ENCODE peak calls at places on chromosomes 3 and 15, in five cellular contexts. One of them, this sample, is unnamed.

GRCh38 chr3:89713196-89713595 is 605.8 kb downstream of the EPHA3 start:
- DNase-seq in neural progenitor cell: no peak
- DNase-seq in heart left ventricle: no peak
- DNase-seq in HepG2: no peak
- DNase-seq in CD4-positive, alpha-beta memory T cell: no peak
- DNase-seq in this sample: no peak

GRCh38 chr15:69954726-69955125 is 143.0 kb downstream of the TLE3 start:
- DNase-seq in CD4-positive, alpha-beta memory T cell: no peak
- DNase-seq in neural progenitor cell: peak; percentile 69
- DNase-seq in HepG2: no peak
- DNase-seq in heart left ventricle: no peak
- DNase-seq in this sample: no peak

GRCh38 chr3:87000940-87001339 is 10.0 kb upstream of the VGLL3 start:
- DNase-seq in neural progenitor cell: no peak
- DNase-seq in heart left ventricle: no peak
- DNase-seq in HepG2: no peak
- DNase-seq in CD4-positive, alpha-beta memory T cell: no peak
- DNase-seq in this sample: no peak

GRCh38 chr3:159829056-159829995 is 159.3 kb upstream of the IL12A start:
- DNase-seq in neural progenitor cell: no peak
- DNase-seq in HepG2: peak; percentile 20
- DNase-seq in heart left ventricle: peak; percentile 60
- DNase-seq in CD4-positive, alpha-beta memory T cell: no peak
- DNase-seq in this sample: peak; percentile 78

GRCh38 chr3:53174346-53175250 is 13.6 kb downstream of the PRKCD start:
- DNase-seq in HepG2: no peak
- DNase-seq in heart left ventricle: no peak
- DNase-seq in CD4-positive, alpha-beta memory T cell: no peak
- DNase-seq in neural progenitor cell: no peak
- DNase-seq in this sample: no peak

GRCh38 chr3:152348436-152349177 is 79.9 kb downstream of the MBNL1 start:
- DNase-seq in HepG2: no peak
- DNase-seq in CD4-positive, alpha-beta memory T cell: no peak
- DNase-seq in neural progenitor cell: no peak
- DNase-seq in heart left ventricle: no peak
- DNase-seq in this sample: no peak

GRCh38 chr3:103085465-103085864 is 650.6 kb downstream of the ZPLD1 start:
- DNase-seq in heart left ventricle: no peak
- DNase-seq in HepG2: peak; percentile 10
- DNase-seq in neural progenitor cell: no peak
- DNase-seq in CD4-positive, alpha-beta memory T cell: no peak
- DNase-seq in this sample: no peak

GRCh38 chr3:127820871-127821853 is 1.2 kb downstream of the MGLL start:
- DNase-seq in HepG2: no peak
- DNase-seq in CD4-positive, alpha-beta memory T cell: no peak
- DNase-seq in neural progenitor cell: no peak
- DNase-seq in heart left ventricle: no peak
- DNase-seq in this sample: no peak

GRCh38 chr3:178083906-178084823 is 452.1 kb upstream of the KCNMB2 start:
- DNase-seq in HepG2: peak; percentile 10
- DNase-seq in CD4-positive, alpha-beta memory T cell: no peak
- DNase-seq in neural progenitor cell: peak; percentile 43
- DNase-seq in heart left ventricle: no peak
- DNase-seq in this sample: no peak

GRCh38 chr3:160756907-160757623 is 1.0 kb downstream of the PPM1L start:
- DNase-seq in heart left ventricle: peak; percentile 40
- DNase-seq in HepG2: no peak
- DNase-seq in neural progenitor cell: peak; percentile 58
- DNase-seq in CD4-positive, alpha-beta memory T cell: no peak
- DNase-seq in this sample: no peak

GRCh38 chr3:182375921-182376320 is 417.4 kb upstream of the ATP11B start:
- DNase-seq in neural progenitor cell: no peak
- DNase-seq in HepG2: no peak
- DNase-seq in CD4-positive, alpha-beta memory T cell: no peak
- DNase-seq in heart left ventricle: no peak
- DNase-seq in this sample: no peak

GRCh38 chr15:33915571-33916407 is 52.5 kb upstream of the CHRM5 start:
- DNase-seq in neural progenitor cell: peak; percentile 13
- DNase-seq in CD4-positive, alpha-beta memory T cell: no peak
- DNase-seq in HepG2: peak; percentile 11
- DNase-seq in heart left ventricle: no peak
- DNase-seq in this sample: no peak

GRCh38 chr3:11465744-11466611 is 177.7 kb downstream of the VGLL4 start:
- DNase-seq in CD4-positive, alpha-beta memory T cell: no peak
- DNase-seq in HepG2: no peak
- DNase-seq in neural progenitor cell: no peak
- DNase-seq in heart left ventricle: peak; percentile 55
- DNase-seq in this sample: peak; percentile 98

GRCh38 chr3:128322030-128323022 is 144.4 kb downstream of the DNAJB8 start:
- DNase-seq in CD4-positive, alpha-beta memory T cell: peak; percentile 61
- DNase-seq in HepG2: no peak
- DNase-seq in heart left ventricle: peak; percentile 49
- DNase-seq in neural progenitor cell: peak; percentile 69
- DNase-seq in this sample: no peak

GRCh38 chr3:115211810-115212492 is 64.9 kb upstream of the ZBTB20 start:
- DNase-seq in CD4-positive, alpha-beta memory T cell: no peak
- DNase-seq in HepG2: no peak
- DNase-seq in neural progenitor cell: no peak
- DNase-seq in heart left ventricle: no peak
- DNase-seq in this sample: no peak

GRCh38 chr3:52226229-52226817 is 878 bp upstream of the TLR9 start:
- DNase-seq in HepG2: no peak
- DNase-seq in heart left ventricle: no peak
- DNase-seq in neural progenitor cell: no peak
- DNase-seq in CD4-positive, alpha-beta memory T cell: no peak
- DNase-seq in this sample: no peak

GRCh38 chr3:107990926-107991325 is 99.9 kb downstream of the CD47 start:
- DNase-seq in HepG2: no peak
- DNase-seq in neural progenitor cell: no peak
- DNase-seq in CD4-positive, alpha-beta memory T cell: no peak
- DNase-seq in heart left ventricle: no peak
- DNase-seq in this sample: no peak

GRCh38 chr3:163644172-163644571 is 1434.1 kb downstream of the SI start:
- DNase-seq in neural progenitor cell: no peak
- DNase-seq in heart left ventricle: no peak
- DNase-seq in CD4-positive, alpha-beta memory T cell: no peak
- DNase-seq in HepG2: no peak
- DNase-seq in this sample: no peak

GRCh38 chr15:62624541-62625399 is 417.8 kb upstream of the TPM1 start:
- DNase-seq in HepG2: no peak
- DNase-seq in CD4-positive, alpha-beta memory T cell: no peak
- DNase-seq in neural progenitor cell: peak; percentile 29
- DNase-seq in heart left ventricle: no peak
- DNase-seq in this sample: peak; percentile 41

GRCh38 chr3:180922242-180922641 is 9.8 kb downstream of the FXR1 start:
- DNase-seq in heart left ventricle: no peak
- DNase-seq in CD4-positive, alpha-beta memory T cell: no peak
- DNase-seq in HepG2: no peak
- DNase-seq in neural progenitor cell: no peak
- DNase-seq in this sample: no peak

GRCh38 chr3:144364797-144365196 is 393.2 kb downstream of the DIPK2A start:
- DNase-seq in CD4-positive, alpha-beta memory T cell: no peak
- DNase-seq in heart left ventricle: no peak
- DNase-seq in HepG2: no peak
- DNase-seq in neural progenitor cell: no peak
- DNase-seq in this sample: no peak

GRCh38 chr15:64443747-64444621 is 16.4 kb upstream of the ZNF609 start:
- DNase-seq in CD4-positive, alpha-beta memory T cell: no peak
- DNase-seq in heart left ventricle: no peak
- DNase-seq in HepG2: peak; percentile 10
- DNase-seq in neural progenitor cell: no peak
- DNase-seq in this sample: peak; percentile 60

DNA sequence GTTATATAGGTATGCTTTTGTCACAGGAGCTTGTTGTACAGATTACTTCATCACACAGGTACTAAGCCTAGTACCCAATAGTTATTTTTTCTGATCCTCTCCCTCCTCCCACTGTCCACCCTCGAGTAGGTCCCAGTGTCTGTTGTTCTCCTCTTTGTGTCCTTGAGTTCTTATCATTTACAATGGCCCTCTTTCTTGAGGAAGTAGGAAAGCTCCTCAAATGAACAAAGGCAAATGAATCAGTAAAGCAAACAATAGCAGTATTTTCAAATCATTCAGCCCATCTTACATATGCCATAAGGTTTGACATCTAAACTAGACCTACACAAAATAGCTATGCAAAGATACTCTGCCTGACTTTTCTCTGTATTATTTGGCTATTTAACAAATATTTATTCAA is 211.5 kb downstream of the CDIN1 start:
- DNase-seq in heart left ventricle: no peak
- DNase-seq in CD4-positive, alpha-beta memory T cell: no peak
- DNase-seq in neural progenitor cell: no peak
- DNase-seq in HepG2: no peak
- DNase-seq in this sample: no peak
- H3K4me3 ChIP-seq in heart left ventricle: no peak overlapping the region
- H3K4me3 ChIP-seq in CD4-positive, alpha-beta memory T cell: no peak overlapping the region
- H3K4me3 ChIP-seq in neural progenitor cell: no peak overlapping the region
- H3K4me3 ChIP-seq in HepG2: no peak overlapping the region
- H3K4me3 ChIP-seq in this sample: no peak overlapping the region

DNA sequence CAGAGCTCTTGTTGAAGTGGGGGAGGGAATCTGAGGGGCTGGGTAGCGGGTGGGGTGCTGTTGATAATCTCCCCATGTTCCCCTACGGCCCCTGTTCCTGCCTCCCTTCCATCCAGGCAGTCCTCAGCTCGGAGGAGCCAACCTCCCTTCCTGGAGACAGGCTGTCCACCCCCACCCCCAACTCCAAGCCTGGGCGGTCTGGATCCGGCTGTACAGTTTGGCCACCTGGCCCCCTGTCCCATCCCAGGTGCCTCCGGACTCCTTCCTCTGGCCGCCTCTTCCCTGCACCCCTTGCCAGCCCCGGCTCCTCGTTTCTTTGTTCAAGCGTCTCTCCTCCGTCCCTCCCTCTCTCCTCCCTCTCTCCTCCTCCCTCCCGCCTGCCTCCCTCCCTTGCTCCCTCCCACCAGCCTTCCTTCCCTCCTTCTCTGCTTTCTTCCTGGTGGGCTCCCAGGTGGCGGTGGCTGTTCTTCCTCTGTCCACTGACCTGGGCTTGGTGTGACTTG is 1.9 kb downstream of the SEMA3F start:
- DNase-seq in CD4-positive, alpha-beta memory T cell: no peak
- DNase-seq in neural progenitor cell: peak; percentile 60
- DNase-seq in HepG2: no peak
- DNase-seq in heart left ventricle: no peak
- DNase-seq in this sample: no peak
- H3K4me3 ChIP-seq in CD4-positive, alpha-beta memory T cell: no peak overlapping the region
- H3K4me3 ChIP-seq in neural progenitor cell: peak overlapping the region; percentile 94
- H3K4me3 ChIP-seq in HepG2: peak overlapping the region; percentile 81
- H3K4me3 ChIP-seq in heart left ventricle: peak overlapping the region; percentile 67
- H3K4me3 ChIP-seq in this sample: peak overlapping the region; percentile 49

DNA sequence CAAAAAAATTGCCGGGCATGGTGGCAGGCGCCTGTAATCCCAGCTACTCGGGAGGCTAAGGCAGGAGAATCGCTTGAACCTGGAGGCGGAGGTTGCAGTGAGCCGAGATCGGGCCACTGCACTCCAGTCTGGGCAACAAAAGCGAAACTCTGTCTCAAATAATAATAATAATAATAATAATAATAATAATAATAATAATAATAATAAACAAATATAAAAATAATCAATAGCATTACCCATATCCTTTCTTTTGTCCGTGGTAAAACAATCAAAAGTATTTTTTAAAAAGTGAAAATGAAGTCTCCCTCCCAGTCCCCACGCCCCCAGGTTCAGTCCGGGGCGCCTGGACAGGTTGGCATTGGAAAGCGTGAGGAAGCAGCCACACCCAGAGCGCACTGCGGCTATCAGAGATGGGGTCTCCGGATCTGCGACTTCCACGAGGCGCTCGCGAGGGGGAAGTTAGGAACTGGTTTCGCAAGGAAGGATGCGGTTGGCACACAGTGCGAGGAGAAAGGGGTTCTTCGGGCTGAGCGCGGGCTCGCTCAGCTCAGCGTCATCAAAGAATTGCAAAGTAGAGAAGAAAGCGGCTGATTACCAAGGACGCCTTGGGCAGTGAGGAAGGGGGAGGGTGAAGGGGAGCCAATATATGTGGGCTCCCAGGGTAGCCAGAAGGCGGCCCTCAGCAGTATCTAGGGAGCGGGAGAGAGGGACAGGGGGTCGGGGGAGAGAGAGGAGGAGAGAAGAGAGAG is 69.5 kb upstream of the EPHB3 start:
- DNase-seq in neural progenitor cell: no peak
- DNase-seq in CD4-positive, alpha-beta memory T cell: peak; percentile 27
- DNase-seq in heart left ventricle: peak; percentile 58
- DNase-seq in HepG2: no peak
- DNase-seq in this sample: no peak
- H3K4me3 ChIP-seq in neural progenitor cell: no peak overlapping the region
- H3K4me3 ChIP-seq in CD4-positive, alpha-beta memory T cell: no peak overlapping the region
- H3K4me3 ChIP-seq in heart left ventricle: peak overlapping the region; percentile 5
- H3K4me3 ChIP-seq in HepG2: no peak overlapping the region
- H3K4me3 ChIP-seq in this sample: no peak overlapping the region

GRCh38 chr15:61171190-61171589 is 57.9 kb downstream of the RORA start:
- DNase-seq in CD4-positive, alpha-beta memory T cell: no peak
- DNase-seq in heart left ventricle: no peak
- DNase-seq in HepG2: no peak
- DNase-seq in neural progenitor cell: no peak
- DNase-seq in this sample: no peak

GRCh38 chr15:61175024-61175423 is 54.1 kb downstream of the RORA start:
- DNase-seq in HepG2: no peak
- DNase-seq in CD4-positive, alpha-beta memory T cell: no peak
- DNase-seq in neural progenitor cell: peak; percentile 42
- DNase-seq in heart left ventricle: no peak
- DNase-seq in this sample: no peak

GRCh38 chr15:61173899-61174689 is 55.0 kb downstream of the RORA start:
- DNase-seq in neural progenitor cell: no peak
- DNase-seq in heart left ventricle: no peak
- DNase-seq in HepG2: no peak
- DNase-seq in CD4-positive, alpha-beta memory T cell: no peak
- DNase-seq in this sample: no peak

GRCh38 chr15:61169904-61170695 is 59.0 kb downstream of the RORA start:
- DNase-seq in CD4-positive, alpha-beta memory T cell: no peak
- DNase-seq in HepG2: no peak
- DNase-seq in heart left ventricle: no peak
- DNase-seq in neural progenitor cell: peak; percentile 16
- DNase-seq in this sample: no peak

DNA sequence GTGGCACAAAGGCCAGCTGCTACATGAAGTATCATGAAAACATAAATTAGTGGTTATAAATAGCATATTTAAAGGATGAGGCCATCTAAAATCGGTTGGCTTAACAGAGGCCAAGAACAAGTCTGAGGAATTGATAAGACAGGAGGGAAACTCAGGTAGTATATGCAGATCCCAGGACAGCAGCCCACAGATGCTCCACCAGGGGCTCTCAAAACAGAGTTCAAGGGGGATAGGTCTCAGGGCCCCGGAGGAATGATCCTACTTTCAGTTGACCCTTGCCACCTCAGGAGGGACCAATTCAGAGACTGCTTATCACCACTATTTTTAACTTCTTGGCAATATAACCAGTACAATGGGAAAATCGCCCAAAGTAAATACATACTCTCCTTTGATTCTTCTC is 56.8 kb downstream of the RORA start:
- DNase-seq in CD4-positive, alpha-beta memory T cell: no peak
- DNase-seq in heart left ventricle: no peak
- DNase-seq in neural progenitor cell: no peak
- DNase-seq in HepG2: no peak
- DNase-seq in this sample: no peak
- H3K4me3 ChIP-seq in CD4-positive, alpha-beta memory T cell: no peak overlapping the region
- H3K4me3 ChIP-seq in heart left ventricle: no peak overlapping the region
- H3K4me3 ChIP-seq in neural progenitor cell: no peak overlapping the region
- H3K4me3 ChIP-seq in HepG2: no peak overlapping the region
- H3K4me3 ChIP-seq in this sample: no peak overlapping the region

GRCh38 chr15:32909431-32909830 is 191.6 kb downstream of the GREM1 start:
- DNase-seq in CD4-positive, alpha-beta memory T cell: no peak
- DNase-seq in neural progenitor cell: no peak
- DNase-seq in HepG2: no peak
- DNase-seq in heart left ventricle: no peak
- DNase-seq in this sample: peak; percentile 68
- H3K4me3 ChIP-seq in CD4-positive, alpha-beta memory T cell: no peak overlapping the region
- H3K4me3 ChIP-seq in neural progenitor cell: no peak overlapping the region
- H3K4me3 ChIP-seq in HepG2: no peak overlapping the region
- H3K4me3 ChIP-seq in heart left ventricle: no peak overlapping the region
- H3K4me3 ChIP-seq in this sample: no peak overlapping the region